ENCODE peak calls at places on chromosomes 6 and 20, in seven cellular contexts. C is H9, V is transverse colon, H is Peyer's patch, F is A549, L is endothelial cell of umbilical vein, N is cardiac muscle cell. W is an unnamed sample.

GRCh38 chr6:21348462-21349195 is 244.9 kb upstream of the SOX4 start:
- DNase-seq in C (peak; percentile 72), V (no peak), H (no peak), F (no peak), L (peak; percentile 58), N (peak; percentile 64), W (no peak)

GRCh38 chr6:17042422-17043147 is 59.3 kb upstream of the STMND1 start:
- DNase-seq in C (peak; percentile 73), V (peak; percentile 66), H (no peak), F (peak; percentile 8), L (peak; percentile 80), N (peak; percentile 66), W (peak; percentile 61)

GRCh38 chr6:53103993-53104675 is 38.9 kb downstream of the FBXO9 start:
- DNase-seq in C (no peak), V (no peak), H (no peak), F (no peak), L (peak; percentile 18), N (peak; percentile 15), W (no peak)

GRCh38 chr6:50922579-50923525 is 104.2 kb downstream of the TFAP2B start:
- DNase-seq in C (no peak), V (no peak), H (no peak), F (no peak), L (peak; percentile 38), N (no peak), W (peak; percentile 40)

GRCh38 chr6:128990915-128991314 is 108.0 kb downstream of the LAMA2 start:
- DNase-seq in C (no peak), V (no peak), H (no peak), F (no peak), L (no peak), N (no peak), W (no peak)

GRCh38 chr20:9131841-9132240 is 63.0 kb downstream of the PLCB4 start:
- DNase-seq in C (no peak), V (no peak), H (no peak), F (no peak), L (no peak), N (no peak), W (no peak)

GRCh38 chr6:107443904-107444267 is 15.5 kb downstream of the PDSS2 start:
- DNase-seq in C (no peak), V (no peak), H (no peak), F (no peak), L (peak; percentile 23), N (no peak), W (no peak)

GRCh38 chr6:144797881-144798589 is 512.9 kb downstream of the UTRN start:
- DNase-seq in C (no peak), V (no peak), H (no peak), F (peak; percentile 1), L (peak; percentile 21), N (peak; percentile 27), W (peak; percentile 18)

GRCh38 chr6:106159531-106159940 is 73.4 kb downstream of the PRDM1 start:
- DNase-seq in C (no peak), V (no peak), H (no peak), F (no peak), L (no peak), N (peak; percentile 86), W (peak; percentile 82)

GRCh38 chr20:41989935-41990635 is 371.9 kb upstream of the CHD6 start:
- DNase-seq in C (no peak), V (no peak), H (no peak), F (no peak), L (peak; percentile 66), N (peak; percentile 5), W (no peak)

GRCh38 chr6:75275067-75275466 is 9.5 kb downstream of the TMEM30A start:
- DNase-seq in C (no peak), V (no peak), H (no peak), F (no peak), L (peak; percentile 47), N (peak; percentile 23), W (peak; percentile 96)

GRCh38 chr20:33437141-33437911 is 6.2 kb downstream of the SNTA1 start:
- DNase-seq in C (no peak), V (no peak), H (no peak), F (no peak), L (no peak), N (peak; percentile 83), W (no peak)

GRCh38 chr20:57130160-57130772 is 136.2 kb downstream of the BMP7 start:
- DNase-seq in C (no peak), V (no peak), H (no peak), F (no peak), L (no peak), N (no peak), W (no peak)

GRCh38 chr6:159754959-159755914 is 6.6 kb upstream of the ACAT2 start:
- DNase-seq in C (no peak), V (no peak), H (no peak), F (no peak), L (no peak), N (no peak), W (no peak)

GRCh38 chr6:38116248-38116647 is 296.7 kb downstream of the ZFAND3 start:
- DNase-seq in C (no peak), V (no peak), H (no peak), F (no peak), L (no peak), N (no peak), W (peak; percentile 32)

GRCh38 chr20:44594730-44595129 is 12.4 kb downstream of the PKIG start:
- DNase-seq in C (no peak), V (no peak), H (no peak), F (peak; percentile 46), L (peak; percentile 28), N (peak; percentile 56), W (peak; percentile 49)

GRCh38 chr6:69673298-69673697 is 123.5 kb downstream of the LMBRD1 start:
- DNase-seq in C (no peak), V (no peak), H (no peak), F (no peak), L (no peak), N (no peak), W (no peak)

GRCh38 chr6:11536795-11537194 is 754 bp upstream of the TMEM170B start:
- DNase-seq in C (peak; percentile 39), V (peak; percentile 10), H (no peak), F (no peak), L (no peak), N (no peak), W (no peak)

GRCh38 chr20:50523552-50524167 is 13.5 kb downstream of the PTPN1 start:
- DNase-seq in C (no peak), V (no peak), H (no peak), F (no peak), L (peak; percentile 36), N (no peak), W (no peak)
- H3K4me1 ChIP-seq in C (no peaks in the 10 kb centered on the region), V (peaks cover 81% of the 10 kb centered on the region), H (peaks cover 5% of the 10 kb centered on the region), F (peaks cover 11% of the 10 kb centered on the region), L (peaks cover 50% of the 10 kb centered on the region), N (peaks cover 5% of the 10 kb centered on the region), W (peaks cover 37% of the 10 kb centered on the region)

DNA sequence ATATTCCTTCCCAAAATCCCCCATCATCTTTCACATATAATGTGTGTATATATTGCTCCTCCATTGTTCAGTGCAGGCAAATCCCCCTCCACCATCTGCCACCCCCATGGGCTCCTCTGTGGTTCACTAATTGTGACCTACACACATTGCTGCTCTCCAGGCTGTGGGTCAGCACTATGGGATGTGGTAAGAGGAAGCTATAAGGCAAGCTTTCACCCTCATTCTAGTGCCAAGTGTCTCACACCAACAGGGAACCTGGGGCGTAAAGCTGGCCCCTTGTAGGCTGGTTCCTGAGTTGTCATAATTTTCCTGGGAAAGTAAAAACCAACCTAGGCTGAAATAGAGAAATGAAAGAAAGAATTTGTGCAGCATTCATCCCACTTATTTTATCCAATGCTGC is 16.8 kb downstream of the FKBP1A start:
- DNase-seq in C (no peak), V (no peak), H (no peak), F (no peak), L (no peak), N (no peak), W (no peak)
- H3K27ac ChIP-seq in C (no peak overlapping the region), V (no peak overlapping the region), H (peak overlapping the region; percentile 23), F (no peak overlapping the region), L (peak overlapping the region; percentile 83), N (peak overlapping the region; percentile 11), W (no peak overlapping the region)

GRCh38 chr20:64159711-64160110 is 4.5 kb upstream of the MYT1 start:
- DNase-seq in C (no peak), V (no peak), H (no peak), F (no peak), L (no peak), N (no peak), W (no peak)
- H3K4me1 ChIP-seq in C (peaks cover 4% of the 10 kb centered on the region), V (no peaks in the 10 kb centered on the region), H (no peaks in the 10 kb centered on the region), F (no peaks in the 10 kb centered on the region), L (no peaks in the 10 kb centered on the region), N (no peaks in the 10 kb centered on the region), W (no peaks in the 10 kb centered on the region)

GRCh38 chr20:49814057-49814675 is 1.5 kb downstream of the SLC9A8 start:
- DNase-seq in C (no peak), V (no peak), H (no peak), F (no peak), L (no peak), N (no peak), W (no peak)
- H3K27ac ChIP-seq in C (no peak overlapping the region), V (peak overlapping the region; percentile 97), H (peak overlapping the region; percentile 89), F (peak overlapping the region; percentile 99), L (no peak overlapping the region), N (peak overlapping the region; percentile 63), W (no peak overlapping the region)

GRCh38 chr6:163706688-163707087 is 292.2 kb downstream of the QKI start:
- DNase-seq in C (no peak), V (no peak), H (no peak), F (no peak), L (no peak), N (no peak), W (no peak)

GRCh38 chr6:163705923-163706322 is 291.4 kb downstream of the QKI start:
- DNase-seq in C (no peak), V (peak; percentile 44), H (no peak), F (no peak), L (no peak), N (no peak), W (no peak)

GRCh38 chr6:163701761-163702160 is 287.2 kb downstream of the QKI start:
- DNase-seq in C (no peak), V (no peak), H (no peak), F (no peak), L (no peak), N (no peak), W (no peak)

GRCh38 chr6:163707385-163708355 is 293.2 kb downstream of the QKI start:
- DNase-seq in C (no peak), V (no peak), H (no peak), F (no peak), L (no peak), N (no peak), W (no peak)

DNA sequence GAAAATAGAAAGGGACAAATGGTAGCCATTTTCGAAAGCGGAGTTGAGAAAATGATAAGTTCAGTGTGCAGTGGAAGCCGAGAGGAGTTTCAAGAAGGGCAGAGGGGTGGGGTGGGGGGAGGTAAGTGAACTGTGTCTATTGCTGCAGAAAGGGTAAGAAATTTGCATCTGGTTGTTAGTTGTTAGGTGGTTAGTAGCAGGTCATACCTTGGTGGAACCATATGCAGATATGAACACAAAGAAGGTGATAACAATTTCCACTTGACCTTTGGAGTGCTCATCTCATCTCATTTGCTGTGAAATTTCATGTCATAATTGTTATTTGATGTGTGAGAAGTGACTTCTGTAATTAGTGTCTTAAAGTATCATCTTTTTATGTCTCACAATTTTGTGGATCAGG is 288.2 kb downstream of the QKI start:
- DNase-seq in C (no peak), V (no peak), H (no peak), F (no peak), L (no peak), N (no peak), W (no peak)
- H3K4me1 ChIP-seq in C (no peaks in the 10 kb centered on the region), V (no peaks in the 10 kb centered on the region), H (no peaks in the 10 kb centered on the region), F (no peaks in the 10 kb centered on the region), L (no peaks in the 10 kb centered on the region), N (peaks cover 15% of the 10 kb centered on the region), W (no peaks in the 10 kb centered on the region)